ENCODE peak calls at places on chromosomes 16 and 17, in seven cellular contexts. X is H1, U is GM12892, T is SK-N-SH, H is GM12878, G is HepG2, M is K562. Y is an unnamed sample.

GRCh38 chr16:85422124-85422373 is 191.1 kb upstream of the GSE1 start:
- DNase-seq in X (no peak), U (no peak), T (no peak), H (no peak), G (no peak), M (no peak), Y (no peak)

GRCh38 chr17:75877752-75878173 is 618 bp downstream of the TRIM47 start:
- DNase-seq in X (no peak), U (no peak), T (peak), H (no peak), G (peak), M (peak), Y (no peak)

GRCh38 chr17:36602030-36602737 is 801 bp downstream of the MRM1 start:
- DNase-seq in X (no peak), U (no peak), T (no peak), H (no peak), G (no peak), M (peak), Y (no peak)

GRCh38 chr17:12966413-12966812 is 51.4 kb downstream of the ELAC2 start:
- DNase-seq in X (no peak), U (no peak), T (no peak), H (no peak), G (no peak), M (no peak), Y (no peak)

GRCh38 chr17:64146418-64147109 is 16.6 kb upstream of the ERN1 start:
- DNase-seq in X (no peak), U (peak), T (peak), H (no peak), G (peak), M (peak), Y (no peak)

GRCh38 chr17:75271955-75272847 is 1.2 kb upstream of the MIF4GD start:
- DNase-seq in X (no peak), U (no peak), T (peak), H (no peak), G (no peak), M (peak), Y (no peak)

GRCh38 chr17:56441331-56441730 is 152.2 kb upstream of the NOG start:
- DNase-seq in X (no peak), U (no peak), T (no peak), H (no peak), G (no peak), M (no peak), Y (no peak)

GRCh38 chr17:78081551-78081950 is 47.0 kb downstream of the TMC6 start:
- DNase-seq in X (no peak), U (no peak), T (no peak), H (no peak), G (no peak), M (no peak), Y (no peak)

GRCh38 chr17:48198950-48199541 is 91.5 kb downstream of the SNX11 start:
- DNase-seq in X (no peak), U (no peak), T (no peak), H (no peak), G (no peak), M (no peak), Y (no peak)

GRCh38 chr17:60640503-60640902 is 37.1 kb upstream of the BCAS3 start:
- DNase-seq in X (no peak), U (no peak), T (no peak), H (no peak), G (peak), M (no peak), Y (no peak)

GRCh38 chr16:35714665-35715064 is 2255.3 kb downstream of the TP53TG3F start:
- DNase-seq in X (no peak), U (no peak), T (no peak), H (no peak), G (no peak), M (no peak), Y (no peak)

GRCh38 chr16:88905563-88905962 is 39.1 kb upstream of the PABPN1L start:
- DNase-seq in X (no peak), U (peak), T (peak), H (no peak), G (no peak), M (peak), Y (peak)

GRCh38 chr17:77287432-77288068 is 146.8 kb downstream of the SEC14L1 start:
- DNase-seq in X (no peak), U (no peak), T (peak), H (no peak), G (peak), M (no peak), Y (no peak)

GRCh38 chr16:83675136-83675535 is 132.6 kb upstream of the HSBP1 start:
- DNase-seq in X (no peak), U (no peak), T (no peak), H (no peak), G (no peak), M (no peak), Y (no peak)

GRCh38 chr16:73020409-73020884 is 27.5 kb downstream of the ZFHX3 start:
- DNase-seq in X (no peak), U (no peak), T (no peak), H (no peak), G (peak), M (no peak), Y (no peak)

GRCh38 chr16:64011650-64012049 is 1110.2 kb downstream of the CDH11 start:
- DNase-seq in X (no peak), U (no peak), T (no peak), H (no peak), G (no peak), M (no peak), Y (no peak)

GRCh38 chr17:50946891-50947843 is 81.0 kb upstream of the TOB1 start:
- DNase-seq in X (no peak), U (no peak), T (no peak), H (no peak), G (no peak), M (peak), Y (no peak)

GRCh38 chr17:46191332-46192210 is 1.7 kb downstream of the KANSL1 start:
- DNase-seq in X (no peak), U (peak), T (peak), H (no peak), G (peak), M (peak), Y (no peak)

GRCh38 chr17:17124341-17124740 is 81.8 kb downstream of the PLD6 start:
- DNase-seq in X (no peak), U (no peak), T (no peak), H (no peak), G (no peak), M (no peak), Y (no peak)

GRCh38 chr16:80915079-80915450 is 91.6 kb downstream of the CMC2 start:
- DNase-seq in X (no peak), U (no peak), T (no peak), H (no peak), G (no peak), M (no peak), Y (no peak)

GRCh38 chr16:56886296-56886695 is 21.3 kb downstream of the SLC12A3 start:
- DNase-seq in X (no peak), U (no peak), T (no peak), H (no peak), G (no peak), M (no peak), Y (no peak)

GRCh38 chr17:41967141-41967920 is 736 bp downstream of the CNP start:
- DNase-seq in X (no peak), U (peak), T (peak), H (no peak), G (peak), M (peak), Y (no peak)

GRCh38 chr16:12951392-12951791 is 50.0 kb downstream of the SHISA9 start:
- DNase-seq in X (no peak), U (no peak), T (no peak), H (no peak), G (no peak), M (no peak), Y (no peak)

GRCh38 chr16:81483064-81483969 is 38.7 kb downstream of the CMIP start:
- DNase-seq in X (no peak), U (no peak), T (no peak), H (no peak), G (peak), M (no peak), Y (no peak)

GRCh38 chr17:69430488-69430887 is 16.0 kb downstream of the MAP2K6 start:
- DNase-seq in X (no peak), U (no peak), T (no peak), H (no peak), G (no peak), M (no peak), Y (no peak)

GRCh38 chr16:46830417-46830901 is 521 bp downstream of the C16orf87 start:
- DNase-seq in X (no peak), U (no peak), T (no peak), H (no peak), G (no peak), M (no peak), Y (no peak)

GRCh38 chr17:34850964-34851363 is 110.3 kb downstream of the CCT6B start:
- DNase-seq in X (no peak), U (no peak), T (no peak), H (no peak), G (no peak), M (no peak), Y (no peak)
- TF ChIP-seq TAF1 in X (no peak), U (no peak), T (no peak), H (no peak), G (no peak), M (no peak), Y (no peak)

GRCh38 chr16:4215106-4215505 is 26.8 kb downstream of the SRL start:
- DNase-seq in X (no peak), U (no peak), T (no peak), H (no peak), G (no peak), M (no peak), Y (no peak)
- TF ChIP-seq TAF1 in X (no peak), U (no peak), T (no peak), H (no peak), G (no peak), M (no peak), Y (no peak)

GRCh38 chr17:57911834-57912673 is 43.2 kb downstream of the CUEDC1 start:
- DNase-seq in X (no peak), U (no peak), T (no peak), H (no peak), G (peak), M (no peak), Y (no peak)

GRCh38 chr17:57909548-57909947 is 45.7 kb downstream of the CUEDC1 start:
- DNase-seq in X (no peak), U (no peak), T (no peak), H (no peak), G (no peak), M (no peak), Y (no peak)

GRCh38 chr17:57908278-57908677 is 46.9 kb downstream of the CUEDC1 start:
- DNase-seq in X (no peak), U (no peak), T (no peak), H (no peak), G (no peak), M (no peak), Y (no peak)

GRCh38 chr17:57911021-57911420 is 44.2 kb downstream of the CUEDC1 start:
- DNase-seq in X (no peak), U (no peak), T (no peak), H (no peak), G (no peak), M (no peak), Y (no peak)

GRCh38 chr17:57910462-57910861 is 44.8 kb downstream of the CUEDC1 start:
- DNase-seq in X (no peak), U (no peak), T (no peak), H (no peak), G (no peak), M (no peak), Y (no peak)
- TF ChIP-seq TAF1 in X (no peak), U (no peak), T (no peak), H (no peak), G (no peak), M (no peak), Y (no peak)

GRCh38 chr17:73257516-73257915 is 4.2 kb downstream of the CPSF4L start:
- DNase-seq in X (no peak), U (no peak), T (no peak), H (no peak), G (no peak), M (no peak), Y (no peak)
- TF ChIP-seq TAF1 in X (no peak), U (no peak), T (no peak), H (no peak), G (no peak), M (no peak), Y (no peak)